ENCODE peak calls at places on chromosomes 11 and 22, in five cellular contexts. U is tibial artery, F is breast epithelium, N is endothelial cell of umbilical vein, T is HCT116. P is an unnamed sample.

GRCh38 chr11:41522899-41523672 is 63.6 kb upstream of the LRRC4C start:
- DNase-seq in U (no peak), F (no peak), N (no peak), T (no peak), P (no peak)

GRCh38 chr11:117412653-117413275 is 85.1 kb downstream of the CEP164 start:
- DNase-seq in U (peak), F (no peak), N (no peak), T (no peak), P (no peak)

GRCh38 chr11:114562166-114562916 is 2.7 kb upstream of the NXPE1 start:
- DNase-seq in U (no peak), F (no peak), N (peak), T (no peak), P (no peak)

GRCh38 chr11:117426941-117427340 is 99.3 kb downstream of the CEP164 start:
- DNase-seq in U (peak), F (no peak), N (no peak), T (no peak), P (no peak)

GRCh38 chr22:38564669-38565068 is 5.3 kb downstream of the DMC1 start:
- DNase-seq in U (no peak), F (no peak), N (no peak), T (no peak), P (no peak)

GRCh38 chr11:114440971-114441810 is 1.9 kb downstream of the REXO2 start:
- DNase-seq in U (no peak), F (no peak), N (peak), T (no peak), P (no peak)

GRCh38 chr11:46100670-46101069 is 20.6 kb downstream of the PHF21A start:
- DNase-seq in U (no peak), F (no peak), N (no peak), T (no peak), P (no peak)

GRCh38 chr22:48478529-48479265 is 1349.0 kb downstream of the BRD1 start:
- DNase-seq in U (no peak), F (no peak), N (no peak), T (no peak), P (no peak)

GRCh38 chr22:28314959-28315358 is 364.7 kb downstream of the TTC28 start:
- DNase-seq in U (no peak), F (no peak), N (no peak), T (no peak), P (no peak)

GRCh38 chr11:115759622-115760527 is 255.7 kb upstream of the CADM1 start:
- DNase-seq in U (no peak), F (no peak), N (no peak), T (no peak), P (no peak)

GRCh38 chr11:46075168-46075567 is 46.1 kb downstream of the PHF21A start:
- DNase-seq in U (no peak), F (no peak), N (peak), T (no peak), P (no peak)

GRCh38 chr22:17260950-17261349 is 41.7 kb upstream of the ADA2 start:
- DNase-seq in U (no peak), F (no peak), N (no peak), T (no peak), P (no peak)

GRCh38 chr11:122440783-122441701 is 214.5 kb upstream of the UBASH3B start:
- DNase-seq in U (peak), F (no peak), N (peak), T (no peak), P (no peak)

GRCh38 chr11:134033696-134034491 is 35.0 kb upstream of the JAM3 start:
- DNase-seq in U (peak), F (peak), N (peak), T (peak), P (peak)

GRCh38 chr22:41619979-41620645 is 731 bp downstream of the DESI1 start:
- DNase-seq in U (peak), F (peak), N (no peak), T (no peak), P (peak)

GRCh38 chr11:72727521-72727920 is 24.7 kb downstream of the ARAP1 start:
- DNase-seq in U (no peak), F (no peak), N (no peak), T (no peak), P (no peak)

GRCh38 chr11:100512475-100512874 is 174.6 kb upstream of the ARHGAP42 start:
- DNase-seq in U (no peak), F (no peak), N (no peak), T (no peak), P (no peak)

GRCh38 chr11:43575931-43576833 is 104.4 kb upstream of the HSD17B12 start:
- DNase-seq in U (no peak), F (no peak), N (no peak), T (no peak), P (no peak)

GRCh38 chr22:23700706-23701105 is 9.9 kb downstream of the RGL4 start:
- DNase-seq in U (no peak), F (no peak), N (no peak), T (no peak), P (no peak)

GRCh38 chr22:30887418-30887817 is 81.2 kb downstream of the MORC2 start:
- DNase-seq in U (peak), F (no peak), N (no peak), T (no peak), P (no peak)

GRCh38 chr11:77455740-77456139 is 18.2 kb downstream of the PAK1 start:
- DNase-seq in U (no peak), F (no peak), N (no peak), T (no peak), P (no peak)

GRCh38 chr11:85946221-85946620 is 91.0 kb downstream of the CCDC83 start:
- DNase-seq in U (no peak), F (no peak), N (no peak), T (no peak), P (no peak)

GRCh38 chr22:49710746-49711145 is 116.9 kb downstream of the BRD1 start:
- DNase-seq in U (no peak), F (no peak), N (no peak), T (no peak), P (no peak)

GRCh38 chr11:130634981-130635473 is 186.6 kb downstream of the ADAMTS15 start:
- DNase-seq in U (peak), F (peak), N (peak), T (no peak), P (no peak)

GRCh38 chr11:125314264-125315087 is 149.9 kb downstream of the PKNOX2 start:
- DNase-seq in U (no peak), F (no peak), N (no peak), T (no peak), P (no peak)

GRCh38 chr11:116607027-116607426 is 165.8 kb downstream of the BUD13 start:
- DNase-seq in U (no peak), F (no peak), N (no peak), T (no peak), P (no peak)

GRCh38 chr22:37167981-37168647 is 18.4 kb upstream of the IL2RB start:
- DNase-seq in U (no peak), F (no peak), N (no peak), T (no peak), P (peak)

GRCh38 chr11:100928426-100928825 is 201.2 kb downstream of the PGR start:
- DNase-seq in U (no peak), F (no peak), N (no peak), T (no peak), P (no peak)

GRCh38 chr22:31230871-31231621 is 18.9 kb downstream of the LIMK2 start:
- DNase-seq in U (no peak), F (no peak), N (peak), T (no peak), P (peak)

GRCh38 chr11:96254087-96254486 is 88.9 kb downstream of the MAML2 start:
- DNase-seq in U (no peak), F (peak), N (peak), T (no peak), P (peak)

GRCh38 chr11:125241104-125241503 is 76.6 kb downstream of the PKNOX2 start:
- DNase-seq in U (no peak), F (no peak), N (no peak), T (no peak), P (no peak)

GRCh38 chr11:62921573-62922188 is 518 bp upstream of the CHRM1 start:
- DNase-seq in U (no peak), F (no peak), N (no peak), T (no peak), P (no peak)

GRCh38 chr11:120482149-120482548 is 29.4 kb upstream of the GRIK4 start:
- DNase-seq in U (no peak), F (no peak), N (no peak), T (peak), P (no peak)

GRCh38 chr11:33703771-33704170 is 3.1 kb upstream of the C11orf91 start:
- DNase-seq in U (no peak), F (peak), N (peak), T (no peak), P (no peak)

GRCh38 chr11:66918751-66919150 is 39.4 kb downstream of the PC start:
- DNase-seq in U (no peak), F (no peak), N (no peak), T (no peak), P (no peak)

GRCh38 chr11:129546266-129546665 is 170.6 kb downstream of the BARX2 start:
- DNase-seq in U (no peak), F (no peak), N (no peak), T (no peak), P (no peak)

GRCh38 chr11:26655287-26655686 is 66.6 kb downstream of the SLC5A12 start:
- DNase-seq in U (no peak), F (no peak), N (no peak), T (no peak), P (no peak)

DNA sequence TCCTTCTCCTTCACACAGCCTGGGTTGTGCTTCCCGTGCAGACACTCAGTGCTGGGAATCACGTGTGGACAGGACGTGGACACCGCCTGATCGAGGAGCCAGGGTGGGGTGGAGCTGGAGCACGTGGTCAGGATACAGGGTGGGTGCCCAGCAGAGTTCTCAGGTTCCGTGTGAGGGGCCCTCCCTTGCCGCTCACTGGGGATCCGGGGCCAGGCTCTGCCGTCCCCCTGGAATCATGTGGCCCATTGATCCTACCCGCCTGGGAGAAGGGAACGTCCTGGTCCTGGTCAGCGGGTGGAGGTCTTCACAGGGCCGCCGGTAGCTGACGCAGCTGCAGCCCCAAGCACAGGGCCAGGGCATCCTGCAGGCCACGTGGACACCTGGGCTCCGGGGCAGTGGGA is 397.7 kb downstream of the TBC1D22A start:
- DNase-seq in U (no peak), F (no peak), N (no peak), T (no peak), P (no peak)
- TF ChIP-seq CTCF in U (no peak), F (no peak), N (no peak), T (no peak), P (no peak)

DNA sequence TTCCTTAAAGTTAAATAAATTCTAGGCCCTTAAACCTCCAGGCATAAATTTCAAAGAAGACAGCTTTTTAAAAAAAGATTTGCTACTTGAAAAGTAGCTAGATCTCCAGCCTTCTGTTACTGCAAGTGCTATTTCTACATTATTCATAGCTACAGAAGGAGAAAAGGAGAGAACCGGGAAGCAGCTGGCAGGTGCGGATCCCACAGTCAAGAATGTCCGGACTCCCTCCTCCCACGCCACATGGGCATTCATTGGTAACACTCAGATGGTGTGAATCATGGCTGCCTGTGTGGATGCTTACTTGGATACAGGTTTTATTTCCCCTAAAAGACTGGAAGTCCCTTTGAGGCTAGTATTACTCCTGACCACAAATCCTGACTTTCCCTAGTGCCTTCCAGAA is 39.5 kb upstream of the YPEL1 start:
- DNase-seq in U (no peak), F (no peak), N (no peak), T (no peak), P (no peak)
- H3K27ac ChIP-seq in U (no peak), F (no peak), N (no peak), T (no peak), P (no peak)

DNA sequence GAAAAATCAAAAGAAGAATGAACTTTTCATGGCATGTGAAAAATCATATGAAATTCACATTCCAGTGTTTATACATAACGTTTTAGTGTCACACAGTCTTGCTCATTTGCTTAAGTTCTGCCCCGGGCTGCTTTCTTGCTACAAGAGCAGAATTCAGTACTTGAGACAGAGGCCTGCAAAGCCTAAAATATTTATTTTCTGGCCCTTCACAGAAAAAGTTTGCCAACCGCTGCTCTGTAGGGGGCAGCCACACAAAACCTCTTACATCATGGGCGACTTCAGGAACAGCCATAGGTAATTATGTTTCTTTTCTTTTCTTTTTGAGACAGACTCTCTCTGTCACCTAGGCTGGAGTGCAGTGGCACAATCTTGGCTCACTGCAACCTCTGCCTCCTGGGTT is 1.0 kb upstream of the ATG2A start:
- DNase-seq in U (no peak), F (no peak), N (peak), T (no peak), P (peak)
- TF ChIP-seq CTCF in U (no peak), F (no peak), N (no peak), T (no peak), P (no peak)

GRCh38 chr11:20032577-20033265 is 127.6 kb downstream of the DBX1 start:
- DNase-seq in U (no peak), F (no peak), N (no peak), T (no peak), P (no peak)
- H3K27ac ChIP-seq in U (no peak), F (no peak), N (no peak), T (no peak), P (no peak)

GRCh38 chr22:19834599-19834998 is 20.1 kb downstream of the GNB1L start:
- DNase-seq in U (no peak), F (no peak), N (no peak), T (no peak), P (no peak)

GRCh38 chr22:19827341-19828034 is 27.2 kb downstream of the GNB1L start:
- DNase-seq in U (no peak), F (no peak), N (no peak), T (no peak), P (no peak)

GRCh38 chr22:19831016-19831415 is 23.7 kb downstream of the GNB1L start:
- DNase-seq in U (no peak), F (peak), N (no peak), T (no peak), P (no peak)

GRCh38 chr22:19828035-19828401 is 26.7 kb downstream of the GNB1L start:
- DNase-seq in U (no peak), F (no peak), N (no peak), T (no peak), P (no peak)

DNA sequence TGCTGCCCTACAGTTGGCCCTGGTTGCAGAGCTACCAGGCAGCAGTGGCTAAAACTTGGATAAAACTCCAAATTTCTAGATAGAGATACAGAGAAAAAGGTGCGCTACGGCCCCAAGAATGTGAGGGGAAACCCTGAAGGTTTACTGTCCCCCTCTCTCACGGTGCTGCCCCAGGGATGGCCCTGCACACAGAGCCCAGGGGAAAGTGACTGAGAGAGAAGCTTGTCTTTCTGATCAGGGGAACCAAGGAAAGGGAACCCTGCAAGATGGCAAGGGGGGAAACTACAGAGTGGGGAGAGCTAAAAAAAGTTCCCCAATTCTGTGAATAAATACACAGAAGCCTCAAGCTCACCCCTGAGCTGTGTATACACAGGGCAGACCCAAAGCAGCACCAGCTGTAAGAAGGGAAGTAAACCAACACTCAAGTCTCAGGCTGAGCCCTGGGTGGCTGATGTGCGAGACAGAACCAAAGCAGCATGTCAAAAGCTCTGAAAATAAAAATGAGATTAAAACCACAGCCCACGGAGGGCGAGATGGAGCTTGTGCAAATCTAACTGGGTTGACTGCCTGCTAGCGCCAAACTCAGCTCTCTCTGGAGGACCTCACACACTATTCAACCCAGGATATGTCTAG is 22.1 kb downstream of the GNB1L start:
- DNase-seq in U (peak), F (no peak), N (no peak), T (no peak), P (no peak)
- TF ChIP-seq CTCF in U (no peak), F (no peak), N (no peak), T (no peak), P (no peak)

GRCh38 chr11:64268028-64268686 is 16.3 kb downstream of the BAD start:
- DNase-seq in U (peak), F (peak), N (no peak), T (no peak), P (no peak)

GRCh38 chr11:64268687-64269379 is 15.6 kb downstream of the BAD start:
- DNase-seq in U (peak), F (peak), N (peak), T (no peak), P (no peak)

GRCh38 chr11:64269380-64270234 is 14.9 kb downstream of the BAD start:
- DNase-seq in U (peak), F (peak), N (peak), T (peak), P (peak)

GRCh38 chr11:64265176-64266160 is 14.1 kb downstream of the PLCB3 start:
- DNase-seq in U (no peak), F (no peak), N (no peak), T (no peak), P (no peak)

DNA sequence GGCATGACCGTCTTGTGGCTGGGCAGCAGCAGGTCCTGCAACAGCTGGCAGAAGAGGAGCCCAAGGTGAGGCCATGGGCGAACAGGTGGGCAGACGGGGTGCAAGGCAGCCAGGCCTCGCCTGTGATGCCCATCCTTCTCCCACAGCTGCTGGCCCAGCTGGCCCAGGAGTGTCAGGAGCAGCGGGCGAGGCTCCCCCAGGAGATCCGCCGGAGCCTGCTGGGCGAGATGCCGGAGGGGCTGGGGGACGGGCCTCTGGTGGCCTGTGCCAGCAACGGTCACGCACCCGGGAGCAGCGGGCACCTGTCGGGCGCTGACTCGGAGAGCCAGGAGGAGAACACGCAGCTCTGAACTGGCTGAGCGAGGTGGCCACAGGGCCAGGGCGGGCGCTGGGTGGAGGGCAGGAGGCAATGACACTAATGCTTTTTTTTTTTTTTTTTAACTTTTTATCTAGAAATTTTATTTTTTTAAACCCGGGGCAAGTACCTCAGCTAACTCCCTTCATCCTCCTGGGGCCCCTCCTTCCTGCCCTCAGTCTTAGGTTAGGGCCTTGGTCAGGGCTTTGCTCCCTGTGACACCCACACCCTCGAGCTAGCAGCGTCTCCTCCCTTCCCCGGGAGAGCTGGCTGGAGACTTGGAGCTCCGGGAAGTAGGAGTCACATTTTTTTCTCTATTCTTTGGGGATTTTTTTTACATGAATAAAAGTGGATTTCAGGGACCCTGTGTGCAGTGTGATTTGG is 16.0 kb downstream of the PLCB3 start:
- DNase-seq in U (no peak), F (peak), N (no peak), T (no peak), P (no peak)
- H3K27ac ChIP-seq in U (peak), F (peak), N (peak), T (peak), P (no peak)

DNA sequence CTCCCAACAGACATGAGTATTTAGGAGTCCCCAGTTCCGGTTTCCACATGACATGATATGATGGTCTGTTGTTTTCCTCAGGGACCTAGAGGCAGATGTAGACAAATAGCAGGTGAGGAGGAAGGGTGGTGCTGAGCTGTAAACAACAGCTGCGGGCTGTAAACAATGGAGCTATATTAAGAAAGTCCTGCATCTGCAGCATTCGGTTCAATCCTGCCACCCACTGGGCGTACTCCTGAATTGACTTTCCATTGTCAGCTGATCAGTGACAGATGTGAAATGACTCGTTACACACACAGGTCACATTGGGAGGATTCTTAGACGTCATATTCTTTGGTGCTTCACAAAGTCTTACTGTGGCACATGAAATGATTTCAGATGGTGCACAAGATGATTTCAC is 26.8 kb upstream of the RAG1 start:
- DNase-seq in U (no peak), F (no peak), N (peak), T (peak), P (no peak)
- TF ChIP-seq CTCF in U (no peak), F (no peak), N (peak), T (peak), P (no peak)